ENCODE peak calls at places on chromosomes 7 and 10, in six cellular contexts. X, I, R, C, O and Q are unnamed samples.

GRCh38 chr7:20407585-20408466 is 77.1 kb downstream of the ITGB8 start:
- DNase-seq in X (no peak), I (peak), R (no peak), C (no peak), O (peak), Q (no peak)

GRCh38 chr10:8095962-8096361 is 41.5 kb downstream of the GATA3 start:
- DNase-seq in X (no peak), I (no peak), R (peak), C (no peak), O (no peak), Q (no peak)

GRCh38 chr10:131177431-131178327 is 133.8 kb downstream of the TCERG1L start:
- DNase-seq in X (no peak), I (peak), R (peak), C (no peak), O (no peak), Q (no peak)

GRCh38 chr10:131930586-131931330 is 29.9 kb downstream of the PPP2R2D start:
- DNase-seq in X (no peak), I (no peak), R (no peak), C (no peak), O (no peak), Q (no peak)

GRCh38 chr7:80247144-80247543 is 112.5 kb downstream of the GNAI1 start:
- DNase-seq in X (no peak), I (no peak), R (no peak), C (no peak), O (no peak), Q (peak)

GRCh38 chr10:1923586-1923985 is 186.3 kb upstream of the ADARB2 start:
- DNase-seq in X (no peak), I (no peak), R (no peak), C (peak), O (no peak), Q (no peak)

GRCh38 chr10:8913720-8914119 is 859.2 kb downstream of the GATA3 start:
- DNase-seq in X (no peak), I (no peak), R (no peak), C (no peak), O (no peak), Q (no peak)

GRCh38 chr7:106219170-106219569 is 65.6 kb downstream of the NAMPT start:
- DNase-seq in X (no peak), I (no peak), R (no peak), C (no peak), O (no peak), Q (no peak)

GRCh38 chr10:115624448-115624847 is 531.3 kb downstream of the ATRNL1 start:
- DNase-seq in X (no peak), I (no peak), R (no peak), C (no peak), O (no peak), Q (no peak)

GRCh38 chr7:131331806-131332205 is 4.1 kb downstream of the MKLN1 start:
- DNase-seq in X (no peak), I (no peak), R (no peak), C (no peak), O (no peak), Q (no peak)

GRCh38 chr10:72096115-72097000 is 8.0 kb upstream of the SPOCK2 start:
- DNase-seq in X (no peak), I (no peak), R (no peak), C (no peak), O (no peak), Q (no peak)

GRCh38 chr10:72098301-72099053 is 10.1 kb upstream of the SPOCK2 start:
- DNase-seq in X (no peak), I (no peak), R (no peak), C (no peak), O (no peak), Q (no peak)

GRCh38 chr10:72095195-72095594 is 6.8 kb upstream of the SPOCK2 start:
- DNase-seq in X (no peak), I (no peak), R (no peak), C (no peak), O (no peak), Q (no peak)

GRCh38 chr10:72097448-72098300 is 9.3 kb upstream of the SPOCK2 start:
- DNase-seq in X (peak), I (peak), R (no peak), C (no peak), O (no peak), Q (no peak)

GRCh38 chr10:72099054-72099921 is 10.9 kb upstream of the SPOCK2 start:
- DNase-seq in X (no peak), I (no peak), R (no peak), C (no peak), O (no peak), Q (no peak)
- H3K27ac ChIP-seq in X (peak), I (no peak), R (no peak), C (no peak), O (no peak), Q (peak)

DNA sequence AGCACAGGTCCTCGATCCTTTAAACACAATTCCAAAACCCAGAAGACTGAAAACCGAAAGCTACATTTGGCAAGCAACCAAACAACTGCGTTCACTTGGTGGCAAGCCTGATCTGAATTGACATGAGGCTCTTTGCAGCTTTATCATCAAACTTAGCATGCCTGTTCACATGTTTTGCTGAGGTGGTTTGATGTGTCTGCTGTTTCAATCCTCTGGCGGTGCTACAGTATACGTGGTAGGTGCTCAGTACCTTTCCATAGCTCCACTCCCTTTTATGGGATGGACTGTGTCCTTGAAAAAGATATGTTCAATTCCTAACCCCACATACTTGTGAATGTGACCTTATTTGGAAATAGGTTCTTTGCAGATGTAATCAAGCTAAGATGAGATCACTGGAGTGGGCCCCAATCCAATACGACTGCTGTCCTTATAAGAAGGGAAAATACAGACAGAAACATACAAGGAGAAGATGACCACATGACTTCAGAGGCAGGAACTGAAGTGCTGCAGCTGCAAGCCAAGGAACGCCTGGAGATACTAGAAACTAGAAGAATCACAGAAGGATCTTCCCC is 33.4 kb downstream of the CCDC6 start:
- DNase-seq in X (no peak), I (no peak), R (no peak), C (no peak), O (no peak), Q (peak)
- TF ChIP-seq POLR2AphosphoS5 in X (no peak), I (no peak), R (no peak), C (no peak), O (no peak), Q (peak)

GRCh38 chr7:22561895-22562593 is 62.1 kb upstream of the STEAP1B start:
- DNase-seq in X (no peak), I (no peak), R (no peak), C (peak), O (no peak), Q (no peak)

GRCh38 chr7:22561356-22561755 is 61.4 kb upstream of the STEAP1B start:
- DNase-seq in X (no peak), I (no peak), R (no peak), C (peak), O (peak), Q (peak)

GRCh38 chr7:22563621-22564241 is 63.7 kb upstream of the STEAP1B start:
- DNase-seq in X (no peak), I (no peak), R (no peak), C (peak), O (no peak), Q (no peak)

GRCh38 chr7:22564511-22565045 is 64.6 kb upstream of the STEAP1B start:
- DNase-seq in X (no peak), I (no peak), R (no peak), C (no peak), O (no peak), Q (no peak)

DNA sequence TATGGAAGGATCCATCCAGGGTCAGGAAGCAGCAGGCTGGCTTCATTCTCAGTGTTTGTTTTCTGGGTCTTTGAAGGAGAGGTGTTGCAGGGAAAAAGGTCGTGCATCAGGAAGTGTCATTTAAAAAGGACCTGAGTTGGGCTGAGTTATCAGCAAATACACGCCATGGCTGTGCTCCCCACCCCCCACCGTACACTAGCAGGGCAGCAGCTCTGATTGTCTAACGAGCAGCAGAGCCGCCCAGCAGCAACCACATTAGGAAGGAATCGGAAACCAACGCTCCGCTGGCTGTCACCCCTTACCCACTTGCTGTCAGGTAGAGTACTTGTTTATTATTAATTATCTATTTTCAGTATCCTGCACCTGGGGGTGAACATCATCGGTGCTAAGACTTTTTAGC is 63.1 kb upstream of the STEAP1B start:
- DNase-seq in X (no peak), I (no peak), R (no peak), C (no peak), O (no peak), Q (no peak)
- H3K4me3 ChIP-seq in X (no peak), I (no peak), R (peak), C (no peak), O (peak), Q (no peak)

DNA sequence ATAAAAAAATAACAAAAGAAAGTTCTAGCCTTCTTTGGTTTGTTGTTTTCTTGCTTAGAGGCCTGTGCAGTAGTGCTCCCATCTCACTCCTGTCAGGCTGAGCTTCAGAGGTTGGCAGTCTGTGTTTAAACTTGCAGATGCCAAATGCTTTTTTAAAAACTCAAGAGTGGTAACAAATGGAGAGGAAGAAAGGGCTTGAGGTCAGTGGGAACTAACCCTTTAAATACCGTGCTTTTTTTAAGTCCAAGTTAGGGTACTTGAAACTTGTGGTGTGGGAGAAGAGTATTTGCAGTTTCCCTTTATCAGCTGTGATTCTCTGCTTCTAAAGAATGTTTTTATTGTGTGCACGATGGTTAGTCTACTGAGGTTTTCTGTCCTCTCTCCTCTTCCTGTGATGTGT is 29.4 kb downstream of the ZRANB1 start:
- DNase-seq in X (no peak), I (no peak), R (no peak), C (no peak), O (no peak), Q (no peak)
- H3K27ac ChIP-seq in X (no peak), I (no peak), R (no peak), C (no peak), O (no peak), Q (no peak)

GRCh38 chr7:70789481-70790214 is 342.3 kb upstream of the GALNT17 start:
- DNase-seq in X (no peak), I (no peak), R (no peak), C (no peak), O (no peak), Q (no peak)
- TF ChIP-seq POLR2AphosphoS5 in X (no peak), I (no peak), R (no peak), C (no peak), O (no peak), Q (no peak)

GRCh38 chr7:12635830-12636229 is 51.6 kb upstream of the ARL4A start:
- DNase-seq in X (no peak), I (no peak), R (no peak), C (peak), O (no peak), Q (peak)
- H3K4me3 ChIP-seq in X (no peak), I (peak), R (no peak), C (no peak), O (no peak), Q (no peak)

GRCh38 chr10:29631049-29631339 is 3.8 kb downstream of the SVIL start:
- DNase-seq in X (no peak), I (no peak), R (no peak), C (no peak), O (no peak), Q (no peak)
- H3K27ac ChIP-seq in X (no peak), I (no peak), R (no peak), C (no peak), O (peak), Q (peak)

GRCh38 chr10:6476989-6477388 is 103.1 kb downstream of the PRKCQ start:
- DNase-seq in X (no peak), I (no peak), R (no peak), C (no peak), O (no peak), Q (no peak)

GRCh38 chr10:6478722-6479121 is 101.4 kb downstream of the PRKCQ start:
- DNase-seq in X (no peak), I (no peak), R (no peak), C (peak), O (no peak), Q (no peak)

GRCh38 chr10:6486280-6486679 is 93.8 kb downstream of the PRKCQ start:
- DNase-seq in X (no peak), I (no peak), R (no peak), C (no peak), O (no peak), Q (no peak)

GRCh38 chr10:6487919-6488318 is 92.2 kb downstream of the PRKCQ start:
- DNase-seq in X (no peak), I (no peak), R (no peak), C (no peak), O (no peak), Q (no peak)

GRCh38 chr10:6482737-6483362 is 97.2 kb downstream of the PRKCQ start:
- DNase-seq in X (no peak), I (no peak), R (no peak), C (no peak), O (no peak), Q (no peak)
- TF ChIP-seq POLR2AphosphoS5 in X (no peak), I (no peak), R (no peak), C (no peak), O (no peak), Q (no peak)

GRCh38 chr10:23331567-23332290 is 12.9 kb downstream of the C10orf67 start:
- DNase-seq in X (no peak), I (no peak), R (no peak), C (no peak), O (no peak), Q (no peak)
- H3K4me3 ChIP-seq in X (no peak), I (no peak), R (no peak), C (no peak), O (no peak), Q (no peak)

GRCh38 chr10:109964318-109964717 is 41.0 kb upstream of the XPNPEP1 start:
- DNase-seq in X (no peak), I (no peak), R (no peak), C (no peak), O (no peak), Q (no peak)

GRCh38 chr10:109963439-109963838 is 40.1 kb upstream of the XPNPEP1 start:
- DNase-seq in X (no peak), I (no peak), R (peak), C (no peak), O (no peak), Q (no peak)

GRCh38 chr10:109959571-109960145 is 36.3 kb upstream of the XPNPEP1 start:
- DNase-seq in X (no peak), I (no peak), R (no peak), C (no peak), O (no peak), Q (no peak)

GRCh38 chr10:109962247-109962646 is 38.9 kb upstream of the XPNPEP1 start:
- DNase-seq in X (no peak), I (no peak), R (no peak), C (no peak), O (no peak), Q (no peak)

GRCh38 chr10:109961181-109962001 is 38.1 kb upstream of the XPNPEP1 start:
- DNase-seq in X (no peak), I (no peak), R (peak), C (peak), O (no peak), Q (no peak)
- H3K27ac ChIP-seq in X (no peak), I (no peak), R (peak), C (peak), O (peak), Q (no peak)